ENCODE peak calls at places on chromosomes 4 and X, in nine cellular contexts. K is transverse colon; P is LoVo; B is HFFc6; Q is activated CD8-positive, alpha-beta memory T cell treated with anti-CD3 and anti-CD28 coated beads for 4 hours; R is stimulated activated CD4-positive, alpha-beta T cell treated with anti-CD3 and anti-CD28 coated beads, Interleukin-2, amount 100 ng/mL, for 24 hours; E is mesendoderm; G is uterus; F is amniotic epithelial cell. Y is an unnamed sample.

GRCh38 chr4:185421366-185422124 is 4.2 kb downstream of the UFSP2 start:
- DNase-seq in R (no peak), E (no peak), P (no peak), K (no peak), F (peak), Q (no peak), G (no peak), B (peak), Y (no peak)

GRCh38 chrX:45447995-45448394 is 247.3 kb upstream of the DIPK2B start:
- DNase-seq in R (no peak), P (no peak), E (no peak), Q (no peak), B (no peak), G (no peak), F (no peak), K (no peak), Y (no peak)

GRCh38 chrX:6021316-6022091 is 207.2 kb downstream of the NLGN4X start:
- DNase-seq in F (peak), R (peak), E (peak), P (no peak), K (peak), B (peak), G (no peak), Q (no peak), Y (peak)

GRCh38 chr4:13642576-13642975 is 15.1 kb upstream of the BOD1L1 start:
- DNase-seq in G (no peak), P (no peak), K (no peak), Q (no peak), F (peak), E (no peak), R (no peak), B (peak), Y (no peak)

GRCh38 chr4:110184791-110185155 is 13.6 kb downstream of the ELOVL6 start:
- DNase-seq in K (no peak), G (no peak), R (no peak), E (no peak), F (no peak), Q (no peak), P (no peak), B (no peak), Y (no peak)

GRCh38 chrX:154717824-154718223 is 33.1 kb downstream of the GAB3 start:
- DNase-seq in K (peak), G (no peak), F (peak), E (no peak), R (no peak), P (peak), Q (no peak), B (no peak), Y (no peak)

GRCh38 chr4:89353514-89353913 is 45.9 kb upstream of the GPRIN3 start:
- DNase-seq in Q (no peak), E (no peak), B (no peak), F (no peak), P (no peak), R (no peak), G (no peak), K (no peak), Y (no peak)

GRCh38 chr4:96120206-96120605 is 280.3 kb downstream of the PDHA2 start:
- DNase-seq in G (no peak), Q (no peak), E (no peak), B (no peak), K (no peak), P (no peak), F (peak), R (no peak), Y (no peak)

GRCh38 chrX:13094374-13094773 is 50.0 kb upstream of the FAM9C start:
- DNase-seq in E (no peak), R (no peak), F (no peak), G (no peak), P (no peak), Q (no peak), B (no peak), K (no peak), Y (no peak)

GRCh38 chr4:54659213-54660144 is 1.7 kb downstream of the KIT start:
- DNase-seq in G (no peak), F (peak), P (no peak), Q (no peak), R (no peak), E (peak), B (no peak), K (no peak), Y (no peak)

GRCh38 chr4:121696140-121696640 is 590 bp downstream of the ANXA5 start:
- DNase-seq in B (peak), E (peak), Q (peak), F (peak), K (peak), R (peak), G (peak), P (peak), Y (peak)

GRCh38 chrX:70613295-70613694 is 168.7 kb downstream of the DLG3 start:
- DNase-seq in G (no peak), B (peak), Q (no peak), P (no peak), F (no peak), E (no peak), K (no peak), R (no peak), Y (no peak)

GRCh38 chr4:113921089-113921842 is 58.2 kb downstream of the ARSJ start:
- DNase-seq in F (peak), P (no peak), B (no peak), G (no peak), E (no peak), K (no peak), Q (no peak), R (no peak), Y (no peak)

GRCh38 chrX:39679497-39680157 is 418.1 kb downstream of the BCOR start:
- DNase-seq in Q (no peak), B (no peak), R (no peak), E (no peak), P (no peak), G (no peak), K (no peak), F (no peak), Y (no peak)

GRCh38 chrX:20519826-20520225 is 253.1 kb upstream of the RPS6KA3 start:
- DNase-seq in P (no peak), R (no peak), Q (no peak), K (no peak), B (no peak), E (no peak), G (no peak), F (peak), Y (no peak)

GRCh38 chrX:23729214-23729613 is 13.9 kb downstream of the ACOT9 start:
- DNase-seq in F (no peak), E (no peak), G (no peak), Q (no peak), R (no peak), P (no peak), K (no peak), B (no peak), Y (no peak)

GRCh38 chr4:3416821-3417221 is 24.9 kb upstream of the HGFAC start:
- DNase-seq in P (no peak), B (no peak), F (no peak), K (no peak), Q (no peak), E (no peak), R (no peak), G (no peak), Y (peak)

GRCh38 chr4:146032234-146032860 is 93.7 kb upstream of the ZNF827 start:
- DNase-seq in B (no peak), E (peak), Q (no peak), P (no peak), R (no peak), K (peak), F (no peak), G (no peak), Y (no peak)

GRCh38 chr4:170030121-170030520 is 3.9 kb upstream of the MFAP3L start:
- DNase-seq in B (no peak), Q (no peak), R (no peak), K (no peak), G (no peak), E (no peak), F (no peak), P (peak), Y (no peak)

GRCh38 chr4:176791591-176792347 is 953 bp downstream of the VEGFC start:
- DNase-seq in Q (no peak), G (no peak), E (peak), P (no peak), K (peak), R (no peak), F (peak), B (peak), Y (no peak)

Y was measured in Peyer's patch.